ENCODE peak calls at places on chromosomes 6 and 20, in seven cellular contexts. Y is dermis blood vessel endothelial cell, T is K562, Q is brain microvascular endothelial cell, G is mesendoderm, I is Panc1, R is HAP-1. O is an unnamed sample.

GRCh38 chr20:21076073-21076472 is 30.1 kb downstream of the LINC00237 start:
- DNase-seq in I (no peak), Q (no peak), R (no peak), G (no peak), T (no peak), Y (no peak), O (no peak)

GRCh38 chr6:6515691-6516607 is 72.6 kb upstream of the LY86 start:
- DNase-seq in R (no peak), T (no peak), Q (no peak), I (no peak), Y (no peak), G (no peak), O (no peak)

GRCh38 chr6:6057442-6058053 is 50.8 kb upstream of the NRN1 start:
- DNase-seq in Y (peak; percentile 79), T (peak; percentile 49), G (peak; percentile 63), I (peak; percentile 41), R (peak; percentile 47), Q (peak; percentile 61), O (peak; percentile 46)

GRCh38 chr6:24251339-24251738 is 106.5 kb downstream of the DCDC2 start:
- DNase-seq in Q (no peak), Y (no peak), I (no peak), T (no peak), G (peak; percentile 19), R (no peak), O (no peak)

GRCh38 chr6:157649311-157650260 is 173.5 kb upstream of the SNX9 start:
- DNase-seq in Y (no peak), T (no peak), I (no peak), R (no peak), G (no peak), Q (no peak), O (no peak)

GRCh38 chr6:138987299-138987642 is 782 bp downstream of the REPS1 start:
- DNase-seq in G (peak; percentile 48), T (no peak), R (no peak), Q (no peak), Y (no peak), I (no peak), O (no peak)

GRCh38 chr20:53163486-53163885 is 191.3 kb downstream of the TSHZ2 start:
- DNase-seq in R (no peak), Q (peak; percentile 9), I (no peak), G (no peak), Y (no peak), T (peak; percentile 45), O (no peak)

GRCh38 chr20:44600301-44600700 is 17.9 kb downstream of the PKIG start:
- DNase-seq in Y (no peak), Q (no peak), G (no peak), R (no peak), T (no peak), I (no peak), O (no peak)

GRCh38 chr20:37545516-37545915 is 17.8 kb upstream of the BLCAP start:
- DNase-seq in T (no peak), R (no peak), Q (no peak), Y (no peak), I (no peak), G (no peak), O (no peak)

GRCh38 chr6:63790334-63790733 is 154.7 kb downstream of the PHF3 start:
- DNase-seq in R (no peak), Y (no peak), I (no peak), Q (no peak), T (no peak), G (no peak), O (no peak)